ENCODE peak calls at places on chromosomes 11 and 22, in seven cellular contexts. M, W, R, K, S, C and F are unnamed samples.

GRCh38 chr11:129960216-129961214 is 42.1 kb downstream of the PRDM10 start:
- DNase-seq in M (no peak), W (no peak), R (no peak), K (peak), S (peak), C (no peak), F (no peak)

GRCh38 chr22:41746563-41747400 is 47.5 kb downstream of the MEI1 start:
- DNase-seq in M (peak), W (peak), R (peak), K (peak), S (peak), C (peak), F (peak)

GRCh38 chr11:47163198-47163597 is 13.5 kb downstream of the ARFGAP2 start:
- DNase-seq in M (no peak), W (no peak), R (no peak), K (no peak), S (no peak), C (no peak), F (no peak)

GRCh38 chr11:76888989-76889388 is 28.3 kb downstream of the ACER3 start:
- DNase-seq in M (no peak), W (no peak), R (no peak), K (no peak), S (no peak), C (no peak), F (no peak)

GRCh38 chr22:37492428-37493344 is 6.5 kb upstream of the MFNG start:
- DNase-seq in M (peak), W (no peak), R (no peak), K (no peak), S (peak), C (peak), F (peak)

GRCh38 chr11:121257976-121258375 is 34.6 kb upstream of the SC5D start:
- DNase-seq in M (no peak), W (no peak), R (no peak), K (no peak), S (no peak), C (no peak), F (no peak)

GRCh38 chr11:17991799-17992433 is 20.9 kb downstream of the SERGEF start:
- DNase-seq in M (no peak), W (peak), R (peak), K (peak), S (peak), C (peak), F (peak)

GRCh38 chr11:114384487-114384886 is 15.8 kb downstream of the C11orf71 start:
- DNase-seq in M (no peak), W (no peak), R (no peak), K (no peak), S (no peak), C (no peak), F (no peak)

GRCh38 chr11:76153609-76153949 is 52.7 kb downstream of the WNT11 start:
- DNase-seq in M (no peak), W (peak), R (no peak), K (no peak), S (peak), C (no peak), F (no peak)

GRCh38 chr11:108220721-108221346 is 1.6 kb downstream of the NPAT start:
- DNase-seq in M (no peak), W (no peak), R (no peak), K (no peak), S (peak), C (no peak), F (no peak)

GRCh38 chr11:81129618-81130017 is 1604.0 kb downstream of the FAM181B start:
- DNase-seq in M (no peak), W (no peak), R (no peak), K (no peak), S (no peak), C (no peak), F (no peak)

DNA sequence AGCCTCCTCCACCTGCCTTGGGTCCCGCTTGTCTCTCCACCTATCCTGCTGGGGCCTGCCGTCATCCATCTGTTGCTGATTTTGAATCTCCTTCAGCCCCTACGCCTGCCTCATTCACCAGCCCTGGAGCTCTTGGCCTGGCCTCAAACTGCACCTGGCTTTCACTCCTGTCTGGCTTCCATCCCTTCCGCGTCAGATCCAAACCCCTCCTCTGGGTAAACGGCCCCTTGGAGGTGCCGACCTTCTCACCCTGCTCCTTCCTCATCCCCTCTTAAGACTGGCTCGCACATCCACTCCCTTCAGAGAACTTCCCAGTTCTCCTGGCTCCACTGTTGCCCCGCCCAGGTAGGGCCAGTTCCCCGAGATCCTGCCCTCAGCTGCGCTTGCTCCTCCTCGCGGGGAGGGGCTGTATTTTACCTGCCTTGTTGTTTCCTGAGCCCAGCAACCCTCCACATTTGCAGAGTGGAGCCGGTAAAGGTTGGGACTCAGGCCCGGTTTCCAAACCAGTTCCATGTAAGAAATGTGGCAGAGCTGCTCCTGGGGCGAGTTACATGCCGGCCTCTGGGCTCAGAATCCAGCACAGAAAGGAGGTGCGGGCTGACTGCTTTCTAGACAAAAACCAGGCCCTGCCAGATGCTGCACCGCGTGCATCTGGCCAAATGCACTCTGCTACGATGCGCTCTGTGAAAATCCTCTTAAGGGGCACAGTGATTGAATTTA is 13.9 kb upstream of the SHANK2 start:
- DNase-seq in M (peak), W (no peak), R (no peak), K (no peak), S (no peak), C (no peak), F (no peak)
- TF ChIP-seq CTCF in M (no peak), W (no peak), R (no peak), K (no peak), S (no peak), C (no peak), F (no peak)

GRCh38 chr11:10693509-10694071 is at the start of gene IRAG1:
- DNase-seq in M (peak), W (no peak), R (peak), K (peak), S (no peak), C (peak), F (no peak)

GRCh38 chr11:10692716-10693115 is 839 bp downstream of the IRAG1 start:
- DNase-seq in M (no peak), W (no peak), R (no peak), K (no peak), S (no peak), C (no peak), F (no peak)

GRCh38 chr11:10683429-10683828 is 10.1 kb downstream of the IRAG1 start:
- DNase-seq in M (no peak), W (no peak), R (no peak), K (no peak), S (no peak), C (no peak), F (no peak)

DNA sequence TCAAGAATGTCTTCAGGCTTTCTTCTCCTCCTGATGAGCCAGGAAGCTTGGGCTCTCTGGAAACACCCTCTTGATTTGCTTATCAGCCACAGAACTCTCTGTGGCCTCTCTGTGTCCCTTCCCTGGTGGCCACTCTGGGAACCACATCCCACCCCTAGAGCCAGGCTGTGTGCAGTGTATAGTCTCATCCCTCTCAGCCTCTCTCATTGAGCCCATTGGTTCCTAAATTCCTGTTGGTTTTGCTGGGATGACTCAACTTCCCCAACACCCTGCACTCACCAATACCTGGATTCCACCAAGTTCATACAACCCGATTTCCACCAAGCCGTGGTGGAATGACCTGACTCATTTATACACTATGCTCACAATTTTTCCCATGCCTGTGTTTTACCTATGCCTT is 5.2 kb downstream of the IRAG1 start:
- DNase-seq in M (no peak), W (no peak), R (no peak), K (no peak), S (no peak), C (no peak), F (no peak)
- TF ChIP-seq CTCF in M (peak), W (peak), R (no peak), K (peak), S (peak), C (peak), F (peak)

GRCh38 chr11:113273720-113274119 is 40.7 kb upstream of the TTC12 start:
- DNase-seq in M (no peak), W (no peak), R (no peak), K (no peak), S (no peak), C (no peak), F (no peak)

GRCh38 chr11:113272281-113272680 is 42.1 kb upstream of the TTC12 start:
- DNase-seq in M (no peak), W (no peak), R (no peak), K (no peak), S (no peak), C (no peak), F (no peak)

GRCh38 chr11:113275602-113276001 is 38.8 kb upstream of the TTC12 start:
- DNase-seq in M (no peak), W (no peak), R (no peak), K (no peak), S (no peak), C (no peak), F (no peak)

GRCh38 chr11:113272927-113273615 is 41.3 kb upstream of the TTC12 start:
- DNase-seq in M (no peak), W (no peak), R (no peak), K (no peak), S (no peak), C (no peak), F (no peak)

GRCh38 chr11:113274708-113275582 is 39.4 kb upstream of the TTC12 start:
- DNase-seq in M (no peak), W (no peak), R (no peak), K (no peak), S (peak), C (peak), F (peak)
- TF ChIP-seq CTCF in M (no peak), W (peak), R (no peak), K (no peak), S (peak), C (peak), F (peak)

GRCh38 chr11:69721061-69721460 is 17.2 kb upstream of the FGF19 start:
- DNase-seq in M (no peak), W (no peak), R (no peak), K (no peak), S (no peak), C (no peak), F (no peak)

GRCh38 chr11:69718147-69718546 is 14.3 kb upstream of the FGF19 start:
- DNase-seq in M (no peak), W (peak), R (no peak), K (no peak), S (no peak), C (peak), F (peak)

GRCh38 chr11:69718912-69719311 is 15.1 kb upstream of the FGF19 start:
- DNase-seq in M (no peak), W (no peak), R (no peak), K (no peak), S (no peak), C (no peak), F (no peak)

GRCh38 chr11:69726019-69726418 is 22.2 kb upstream of the FGF19 start:
- DNase-seq in M (no peak), W (no peak), R (no peak), K (no peak), S (no peak), C (no peak), F (no peak)

GRCh38 chr11:69721745-69722144 is 17.9 kb upstream of the FGF19 start:
- DNase-seq in M (no peak), W (no peak), R (peak), K (no peak), S (peak), C (peak), F (no peak)
- TF ChIP-seq CTCF in M (no peak), W (no peak), R (peak), K (peak), S (peak), C (peak), F (no peak)

GRCh38 chr11:66371627-66372415 is at the start of gene SLC29A2:
- DNase-seq in M (peak), W (peak), R (peak), K (no peak), S (peak), C (peak), F (peak)
- TF ChIP-seq CTCF in M (no peak), W (no peak), R (no peak), K (no peak), S (no peak), C (no peak), F (no peak)

DNA sequence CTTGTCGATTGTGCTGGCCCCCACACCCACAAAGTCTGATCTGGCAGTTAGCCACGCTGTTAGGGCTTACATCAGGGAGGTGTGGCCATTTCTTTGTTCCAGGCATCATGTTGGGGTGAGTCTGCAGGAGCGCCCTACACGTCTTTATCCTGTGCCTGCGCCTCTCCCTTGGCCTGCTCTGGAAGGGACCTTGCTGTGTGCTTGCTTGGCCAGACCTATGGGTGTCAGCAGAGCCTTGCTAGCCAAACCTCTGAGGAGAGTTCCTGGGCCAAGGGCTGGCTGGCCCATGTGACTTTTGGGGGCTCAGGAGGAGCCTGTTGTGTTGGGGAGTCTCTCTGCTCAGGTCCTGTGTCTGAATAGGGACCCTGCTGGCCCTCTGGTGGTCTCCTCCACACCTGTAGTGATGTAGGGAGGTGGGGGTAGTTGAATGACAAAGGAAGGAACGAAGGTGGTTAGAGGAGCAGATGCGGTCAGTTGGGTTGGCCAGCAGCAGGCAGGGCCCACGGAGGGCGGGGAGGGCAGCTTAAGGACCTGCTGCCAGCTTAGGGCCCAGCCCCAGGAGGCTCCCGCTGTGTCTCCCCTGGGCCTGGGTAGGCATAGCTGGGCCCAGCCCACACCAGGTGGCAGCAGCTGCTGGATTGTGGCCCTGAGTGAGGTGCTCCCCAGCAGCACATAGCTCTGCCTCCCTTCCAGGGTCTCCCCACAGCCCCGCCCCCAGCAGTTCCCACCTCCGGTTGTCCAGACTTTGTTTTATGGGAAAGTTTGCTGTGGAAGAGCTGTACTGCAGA is 7.9 kb downstream of the PPIL2 start:
- DNase-seq in M (no peak), W (no peak), R (no peak), K (no peak), S (no peak), C (no peak), F (no peak)
- TF ChIP-seq CTCF in M (no peak), W (no peak), R (no peak), K (no peak), S (no peak), C (no peak), F (no peak)

GRCh38 chr11:102110761-102111010 is 439 bp downstream of the YAP1 start:
- DNase-seq in M (no peak), W (no peak), R (no peak), K (no peak), S (no peak), C (no peak), F (no peak)

GRCh38 chr11:102109896-102110760 is at the start of gene YAP1:
- DNase-seq in M (peak), W (peak), R (peak), K (no peak), S (peak), C (peak), F (peak)

GRCh38 chr11:102112654-102112926 is 2.3 kb downstream of the YAP1 start:
- DNase-seq in M (no peak), W (no peak), R (no peak), K (no peak), S (peak), C (no peak), F (no peak)

GRCh38 chr11:102111787-102112653 is 1.8 kb downstream of the YAP1 start:
- DNase-seq in M (no peak), W (no peak), R (peak), K (no peak), S (peak), C (peak), F (no peak)

DNA sequence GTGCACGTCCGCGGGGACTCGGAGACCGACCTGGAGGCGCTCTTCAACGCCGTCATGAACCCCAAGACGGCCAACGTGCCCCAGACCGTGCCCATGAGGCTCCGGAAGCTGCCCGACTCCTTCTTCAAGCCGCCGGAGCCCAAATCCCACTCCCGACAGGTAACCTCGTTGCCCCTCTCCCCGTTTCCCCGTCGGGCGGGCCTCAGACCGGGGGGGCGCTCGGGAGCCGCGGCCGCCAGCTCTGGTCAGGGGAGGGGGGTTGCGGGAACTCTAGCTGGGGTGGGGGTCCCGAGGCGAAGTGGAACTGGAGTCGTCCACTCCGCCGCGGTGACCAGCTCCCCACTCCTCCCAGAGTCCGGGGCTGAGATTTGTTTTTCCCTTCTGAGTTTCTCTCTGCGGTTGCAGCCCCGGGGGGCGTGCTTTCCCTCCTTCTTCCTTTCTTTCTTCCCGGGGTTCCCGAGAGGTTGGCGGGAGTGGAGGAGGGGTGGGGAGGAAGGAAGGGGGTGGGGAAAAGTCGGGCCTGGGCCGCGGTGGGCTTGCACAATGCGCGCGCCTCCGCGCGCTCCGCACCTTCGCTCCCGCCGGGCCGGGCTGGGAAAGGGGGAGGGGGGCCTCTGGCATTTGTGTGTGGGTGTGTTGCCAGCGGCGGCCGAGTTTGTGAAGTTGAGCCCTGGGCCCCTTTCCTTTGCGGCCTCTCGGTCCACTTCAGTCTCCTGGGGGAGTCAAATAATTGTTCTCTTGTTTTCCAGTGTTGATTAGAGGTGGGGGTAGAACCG is 952 bp downstream of the YAP1 start:
- DNase-seq in M (peak), W (peak), R (peak), K (no peak), S (peak), C (peak), F (peak)
- TF ChIP-seq CTCF in M (peak), W (no peak), R (no peak), K (peak), S (no peak), C (peak), F (no peak)

GRCh38 chr11:67262731-67263675 is 3.3 kb upstream of the GRK2 start:
- DNase-seq in M (peak), W (peak), R (peak), K (no peak), S (peak), C (peak), F (peak)

GRCh38 chr11:67261942-67262681 is 4.2 kb upstream of the GRK2 start:
- DNase-seq in M (peak), W (no peak), R (peak), K (no peak), S (no peak), C (no peak), F (no peak)

GRCh38 chr11:67264260-67264659 is 2.0 kb upstream of the GRK2 start:
- DNase-seq in M (no peak), W (no peak), R (no peak), K (no peak), S (no peak), C (no peak), F (no peak)

GRCh38 chr11:67260406-67260805 is 5.9 kb upstream of the GRK2 start:
- DNase-seq in M (no peak), W (no peak), R (no peak), K (no peak), S (no peak), C (no peak), F (no peak)

GRCh38 chr11:67261635-67261941 is 4.7 kb upstream of the GRK2 start:
- DNase-seq in M (no peak), W (no peak), R (no peak), K (no peak), S (no peak), C (no peak), F (no peak)
- TF ChIP-seq CTCF in M (peak), W (peak), R (no peak), K (peak), S (peak), C (peak), F (no peak)

GRCh38 chr11:103111400-103111799 is 2.2 kb downstream of the DYNC2H1 start:
- DNase-seq in M (no peak), W (no peak), R (no peak), K (no peak), S (no peak), C (no peak), F (no peak)
- TF ChIP-seq CTCF in M (no peak), W (no peak), R (no peak), K (no peak), S (no peak), C (no peak), F (no peak)